ENCODE peak calls at places on chromosomes 4 and X, in nine cellular contexts. B, K, E, S, M, A, V, X and P are unnamed samples.

GRCh38 chrX:50211510-50211909 is 6.9 kb downstream of the CCNB3 start:
- DNase-seq in B (no peak), K (no peak), E (peak; percentile 50), S (no peak), M (no peak), A (no peak), V (no peak), X (no peak), P (no peak)

GRCh38 chrX:14064632-14065432 is 35.1 kb upstream of the GEMIN8 start:
- DNase-seq in B (no peak), K (no peak), E (peak; percentile 65), S (no peak), M (no peak), A (no peak), V (no peak), X (no peak), P (no peak)

GRCh38 chrX:45696762-45697161 is 496.1 kb upstream of the DIPK2B start:
- DNase-seq in B (no peak), K (no peak), E (no peak), S (no peak), M (no peak), A (no peak), V (no peak), X (no peak), P (no peak)

GRCh38 chr4:81421346-81422218 is 50.1 kb downstream of the RASGEF1B start:
- DNase-seq in B (no peak), K (peak; percentile 26), E (peak; percentile 68), S (no peak), M (no peak), A (no peak), V (peak; percentile 4), X (no peak), P (no peak)

GRCh38 chrX:41634284-41634683 is 54.5 kb upstream of the GPR34 start:
- DNase-seq in B (no peak), K (no peak), E (peak; percentile 54), S (no peak), M (no peak), A (no peak), V (peak; percentile 79), X (no peak), P (no peak)

GRCh38 chr4:70559216-70559830 is 32.7 kb upstream of the AMBN start:
- DNase-seq in B (no peak), K (no peak), E (peak; percentile 71), S (peak; percentile 54), M (no peak), A (no peak), V (peak; percentile 51), X (no peak), P (no peak)

GRCh38 chr4:85398276-85398675 is 76.7 kb upstream of the ARHGAP24 start:
- DNase-seq in B (no peak), K (no peak), E (peak; percentile 64), S (no peak), M (no peak), A (no peak), V (peak; percentile 52), X (peak; percentile 46), P (no peak)

GRCh38 chrX:154372612-154373022 is 1.8 kb downstream of the FLNA start:
- DNase-seq in B (no peak), K (peak; percentile 31), E (peak; percentile 60), S (no peak), M (no peak), A (no peak), V (no peak), X (no peak), P (no peak)

GRCh38 chrX:65195621-65196020 is 219.4 kb upstream of the ZC4H2 start:
- DNase-seq in B (no peak), K (no peak), E (no peak), S (no peak), M (no peak), A (no peak), V (no peak), X (no peak), P (no peak)

GRCh38 chrX:34559325-34559724 is 97.8 kb downstream of the TMEM47 start:
- DNase-seq in B (no peak), K (no peak), E (peak; percentile 43), S (no peak), M (no peak), A (no peak), V (peak; percentile 28), X (no peak), P (no peak)

GRCh38 chr4:166252487-166253402 is 379.7 kb downstream of the TLL1 start:
- DNase-seq in B (no peak), K (no peak), E (peak; percentile 67), S (no peak), M (no peak), A (no peak), V (peak; percentile 45), X (no peak), P (no peak)

GRCh38 chr4:158186815-158187214 is 14.0 kb upstream of the GASK1B start:
- DNase-seq in B (no peak), K (no peak), E (no peak), S (no peak), M (no peak), A (no peak), V (no peak), X (no peak), P (no peak)

GRCh38 chrX:122504026-122504425 is 680.1 kb upstream of the GRIA3 start:
- DNase-seq in B (no peak), K (no peak), E (peak; percentile 24), S (no peak), M (peak; percentile 4), A (no peak), V (no peak), X (no peak), P (no peak)

GRCh38 chrX:9604111-9604907 is 139.5 kb downstream of the TBL1X start:
- DNase-seq in B (peak; percentile 18), K (no peak), E (peak; percentile 47), S (no peak), M (no peak), A (no peak), V (peak; percentile 16), X (peak; percentile 52), P (no peak)

GRCh38 chr4:2249526-2249991 is 7.6 kb upstream of the HAUS3 start:
- DNase-seq in B (no peak), K (no peak), E (no peak), S (peak; percentile 16), M (no peak), A (peak; percentile 42), V (no peak), X (no peak), P (peak; percentile 17)

GRCh38 chrX:110178179-110178865 is 139.6 kb downstream of the AMMECR1 start:
- DNase-seq in B (no peak), K (no peak), E (no peak), S (no peak), M (no peak), A (no peak), V (no peak), X (no peak), P (no peak)

GRCh38 chrX:51496501-51497291 is at the start of gene NUDT11:
- DNase-seq in B (peak; percentile 15), K (no peak), E (peak; percentile 66), S (peak; percentile 85), M (no peak), A (peak; percentile 54), V (peak; percentile 86), X (peak; percentile 40), P (no peak)

GRCh38 chr4:141229408-141230101 is 8.9 kb downstream of the ZNF330 start:
- DNase-seq in B (no peak), K (no peak), E (no peak), S (no peak), M (no peak), A (no peak), V (no peak), X (no peak), P (no peak)

GRCh38 chrX:7055386-7056137 is 92.0 kb upstream of the STS start:
- DNase-seq in B (no peak), K (no peak), E (no peak), S (no peak), M (no peak), A (no peak), V (no peak), X (no peak), P (no peak)

GRCh38 chr4:177064116-177064515 is 245.6 kb upstream of the NEIL3 start:
- DNase-seq in B (no peak), K (no peak), E (no peak), S (no peak), M (no peak), A (no peak), V (no peak), X (no peak), P (no peak)

GRCh38 chr4:26299254-26299882 is 21.4 kb upstream of the RBPJ start:
- DNase-seq in B (no peak), K (no peak), E (no peak), S (no peak), M (no peak), A (no peak), V (no peak), X (no peak), P (no peak)

GRCh38 chr4:53777244-53777984 is 186.1 kb upstream of the LNX1 start:
- DNase-seq in B (no peak), K (no peak), E (peak; percentile 92), S (no peak), M (peak; percentile 63), A (no peak), V (peak; percentile 90), X (no peak), P (no peak)
- TF ChIP-seq CTCF in B (no peak), K (no peak), E (no peak), S (no peak), M (no peak), A (no peak), V (no peak), X (no peak), P (no peak)

GRCh38 chr4:102562995-102563394 is 61.8 kb downstream of the NFKB1 start:
- DNase-seq in B (no peak), K (no peak), E (peak; percentile 43), S (no peak), M (no peak), A (no peak), V (peak; percentile 45), X (no peak), P (no peak)
- TF ChIP-seq CTCF in B (no peak), K (no peak), E (no peak), S (no peak), M (no peak), A (no peak), V (no peak), X (no peak), P (no peak)

DNA sequence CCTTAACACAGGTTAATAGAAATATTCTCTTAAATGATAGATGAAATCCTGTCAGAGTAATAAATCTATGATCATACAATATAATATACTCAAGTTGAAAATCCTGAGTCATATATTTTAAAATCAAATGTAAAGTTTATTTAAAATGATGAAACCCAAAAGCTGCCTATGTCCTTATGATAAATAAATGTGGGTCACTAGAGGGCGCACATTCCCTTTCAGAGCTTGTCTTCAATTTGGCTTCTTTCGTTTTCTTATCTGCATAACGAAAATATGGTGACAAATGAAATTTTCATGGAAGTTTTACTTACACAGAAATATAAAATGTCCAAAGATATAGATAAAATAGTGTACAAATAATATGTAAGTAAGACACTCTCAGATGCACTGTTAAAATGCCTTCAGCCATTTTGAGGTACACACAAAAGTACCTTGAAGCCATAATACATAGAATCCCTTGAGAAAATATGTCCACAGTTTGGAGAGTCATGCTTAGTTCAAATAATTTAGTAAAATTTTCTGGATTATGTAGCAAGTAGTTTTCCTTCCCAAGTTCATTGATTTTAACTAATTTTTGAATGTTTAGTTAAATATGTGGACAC is 680.4 kb downstream of the DMD start:
- DNase-seq in B (no peak), K (no peak), E (peak; percentile 70), S (no peak), M (no peak), A (no peak), V (peak; percentile 4), X (no peak), P (no peak)
- TF ChIP-seq CTCF in B (peak; percentile 29), K (peak; percentile 56), E (peak; percentile 33), S (peak; percentile 59), M (peak; percentile 26), A (peak; percentile 43), V (peak; percentile 34), X (peak; percentile 27), P (no peak)

GRCh38 chrX:150362599-150363481 is at the start of gene MAMLD1:
- DNase-seq in B (peak; percentile 56), K (no peak), E (peak; percentile 76), S (peak; percentile 30), M (no peak), A (peak; percentile 76), V (peak; percentile 91), X (peak; percentile 73), P (no peak)
- TF ChIP-seq CTCF in B (no peak), K (no peak), E (peak; percentile 20), S (no peak), M (peak; percentile 31), A (no peak), V (peak; percentile 8), X (no peak), P (no peak)